ENCODE peak calls at places on chromosomes 2 and 18, in four cellular contexts. B is H7, V is K562, N is hepatocyte. D is an unnamed sample.

GRCh38 chr2:84083984-84084383 is 375.1 kb downstream of the SUCLG1 start:
- DNase-seq in B (no peak), V (no peak), N (no peak), D (no peak)

GRCh38 chr2:151827564-151828142 is 568 bp downstream of the ARL5A start:
- DNase-seq in B (peak; percentile 25), V (no peak), N (peak; percentile 43), D (peak; percentile 15)

GRCh38 chr2:42359304-42359749 is 1.7 kb downstream of the COX7A2L start:
- DNase-seq in B (no peak), V (no peak), N (no peak), D (no peak)

GRCh38 chr18:70973626-70974025 is 684.8 kb downstream of the SOCS6 start:
- DNase-seq in B (no peak), V (no peak), N (no peak), D (no peak)

GRCh38 chr2:176653856-176654443 is 384.7 kb downstream of the MTX2 start:
- DNase-seq in B (peak; percentile 47), V (peak; percentile 46), N (peak; percentile 85), D (peak; percentile 54)

GRCh38 chr18:49846263-49846662 is 32.9 kb upstream of the ACAA2 start:
- DNase-seq in B (peak; percentile 27), V (no peak), N (peak; percentile 47), D (no peak)

GRCh38 chr2:228723599-228723998 is 542.1 kb upstream of the SPHKAP start:
- DNase-seq in B (no peak), V (no peak), N (no peak), D (no peak)

GRCh38 chr18:34531110-34531509 is 179.0 kb upstream of the DTNA start:
- DNase-seq in B (no peak), V (no peak), N (no peak), D (no peak)

GRCh38 chr2:28428486-28428885 is 35.8 kb downstream of the FOSL2 start:
- DNase-seq in B (no peak), V (no peak), N (no peak), D (no peak)

GRCh38 chr2:102489646-102490045 is 16.6 kb downstream of the SLC9A4 start:
- DNase-seq in B (no peak), V (no peak), N (no peak), D (no peak)

GRCh38 chr2:20350105-20350712 is 435 bp downstream of the PUM2 start:
- DNase-seq in B (peak; percentile 91), V (peak; percentile 80), N (peak; percentile 75), D (peak; percentile 44)

GRCh38 chr2:203867561-203868200 is at the start of gene CTLA4:
- DNase-seq in B (no peak), V (no peak), N (no peak), D (no peak)

GRCh38 chr2:165825041-165825440 is 31.0 kb upstream of the GALNT3 start:
- DNase-seq in B (no peak), V (no peak), N (peak; percentile 8), D (no peak)

GRCh38 chr2:130920417-130921030 is 83.8 kb downstream of the ARHGEF4 start:
- DNase-seq in B (peak; percentile 90), V (peak; percentile 75), N (peak; percentile 80), D (peak; percentile 59)

GRCh38 chr2:27263287-27264252 is 723 bp upstream of the SLC30A3 start:
- DNase-seq in B (peak; percentile 84), V (no peak), N (no peak), D (no peak)

GRCh38 chr2:142008135-142008744 is 122.6 kb downstream of the LRP1B start:
- DNase-seq in B (no peak), V (no peak), N (peak; percentile 4), D (no peak)

GRCh38 chr2:3144856-3145255 is 232.8 kb downstream of the EIPR1 start:
- DNase-seq in B (no peak), V (no peak), N (no peak), D (no peak)

GRCh38 chr2:135563793-135564192 is 32.5 kb downstream of the R3HDM1 start:
- DNase-seq in B (no peak), V (no peak), N (no peak), D (no peak)

GRCh38 chr2:70698847-70699246 is 69.2 kb downstream of the ADD2 start:
- DNase-seq in B (no peak), V (no peak), N (no peak), D (no peak)

GRCh38 chr18:58562146-58562998 is 66.5 kb downstream of the ALPK2 start:
- DNase-seq in B (no peak), V (no peak), N (no peak), D (no peak)

GRCh38 chr2:112312821-112313220 is 37.4 kb downstream of the ZC3H6 start:
- DNase-seq in B (no peak), V (no peak), N (no peak), D (no peak)

GRCh38 chr18:995641-996040 is 91.0 kb downstream of the ADCYAP1 start:
- DNase-seq in B (no peak), V (no peak), N (no peak), D (no peak)

GRCh38 chr2:66982766-66983165 is 414.4 kb upstream of the ETAA1 start:
- DNase-seq in B (no peak), V (no peak), N (no peak), D (peak; percentile 1)

GRCh38 chr2:9219027-9219445 is 12.4 kb downstream of the ASAP2 start:
- DNase-seq in B (no peak), V (no peak), N (no peak), D (no peak)

GRCh38 chr2:15936277-15937104 is 3.9 kb upstream of the MYCN start:
- DNase-seq in B (no peak), V (no peak), N (no peak), D (no peak)

GRCh38 chr2:62785216-62785615 is 79.7 kb downstream of the EHBP1 start:
- DNase-seq in B (no peak), V (no peak), N (no peak), D (no peak)

GRCh38 chr2:198097628-198098027 is 293.2 kb downstream of the PLCL1 start:
- DNase-seq in B (no peak), V (no peak), N (no peak), D (no peak)

GRCh38 chr2:38438536-38439225 is 61.6 kb upstream of the ATL2 start:
- DNase-seq in B (peak; percentile 41), V (no peak), N (no peak), D (no peak)

GRCh38 chr2:71831208-71831577 is 316.5 kb downstream of the CYP26B1 start:
- DNase-seq in B (no peak), V (no peak), N (peak; percentile 51), D (no peak)

GRCh38 chr2:71122917-71123316 is 7.1 kb downstream of the MCEE start:
- DNase-seq in B (no peak), V (no peak), N (no peak), D (no peak)

GRCh38 chr2:120134263-120134662 is 88.9 kb downstream of the TMEM185B start:
- DNase-seq in B (peak; percentile 14), V (no peak), N (no peak), D (no peak)

GRCh38 chr2:132582360-132582759 is 87.6 kb downstream of the LYPD1 start:
- DNase-seq in B (no peak), V (no peak), N (no peak), D (no peak)

GRCh38 chr18:55763805-55764204 is 175.8 kb upstream of the TCF4 start:
- DNase-seq in B (no peak), V (no peak), N (no peak), D (no peak)

GRCh38 chr18:61464551-61465102 is 131.4 kb downstream of the CDH20 start:
- DNase-seq in B (no peak), V (no peak), N (no peak), D (no peak)

GRCh38 chr18:33107511-33107910 is 333.0 kb downstream of the CCDC178 start:
- DNase-seq in B (no peak), V (no peak), N (no peak), D (no peak)

GRCh38 chr18:34494359-34494696 is 215.8 kb upstream of the DTNA start:
- DNase-seq in B (no peak), V (no peak), N (no peak), D (no peak)

GRCh38 chr18:26233208-26233607 is 7.0 kb downstream of the TAF4B start:
- DNase-seq in B (no peak), V (no peak), N (no peak), D (no peak)

DNA sequence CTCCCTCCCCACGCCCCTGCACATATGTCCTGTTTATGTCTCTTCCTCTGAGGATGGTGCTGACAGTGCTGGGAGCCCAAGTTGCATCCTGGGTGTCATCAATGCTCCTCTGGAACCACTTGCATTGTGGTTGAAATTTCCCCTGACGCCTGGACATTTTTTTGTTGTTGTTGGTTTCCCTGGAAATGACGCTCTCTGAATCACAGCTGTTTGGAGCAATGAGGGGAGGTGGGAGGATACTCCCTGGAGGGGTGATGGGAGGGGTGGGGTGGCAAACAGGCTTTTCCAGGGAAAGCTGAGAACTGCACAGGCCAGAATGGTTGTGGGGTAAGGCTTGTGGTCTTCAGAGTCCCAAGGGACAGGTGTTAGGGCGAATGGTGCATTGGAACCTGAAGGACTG is 29.6 kb downstream of the CELF4 start:
- DNase-seq in B (no peak), V (no peak), N (no peak), D (no peak)
- H3K4me3 ChIP-seq in B (no peak overlapping the region), V (no peak overlapping the region), N (no peak overlapping the region), D (no peak overlapping the region)

GRCh38 chr2:231605607-231606091 is 13.0 kb downstream of the TEX44 start:
- DNase-seq in B (peak; percentile 43), V (no peak), N (no peak), D (no peak)
- H3K4me3 ChIP-seq in B (no peak overlapping the region), V (no peak overlapping the region), N (no peak overlapping the region), D (no peak overlapping the region)

GRCh38 chr2:44927979-44928659 is 13.4 kb upstream of the SIX3 start:
- DNase-seq in B (peak; percentile 75), V (no peak), N (no peak), D (no peak)

GRCh38 chr2:44929680-44930273 is 11.7 kb upstream of the SIX3 start:
- DNase-seq in B (no peak), V (no peak), N (no peak), D (no peak)

GRCh38 chr2:44926957-44927356 is 14.5 kb upstream of the SIX3 start:
- DNase-seq in B (peak; percentile 65), V (no peak), N (no peak), D (no peak)

GRCh38 chr2:44930274-44930826 is 11.2 kb upstream of the SIX3 start:
- DNase-seq in B (peak; percentile 77), V (no peak), N (no peak), D (no peak)

GRCh38 chr2:44928660-44929471 is 12.6 kb upstream of the SIX3 start:
- DNase-seq in B (peak; percentile 87), V (no peak), N (no peak), D (no peak)
- H3K4me3 ChIP-seq in B (peak overlapping the region; percentile 24), V (no peak overlapping the region), N (no peak overlapping the region), D (no peak overlapping the region)

GRCh38 chr18:13216732-13217465 is 1.7 kb upstream of the LDLRAD4 start:
- DNase-seq in B (peak; percentile 90), V (peak; percentile 37), N (peak; percentile 77), D (peak; percentile 40)
- H3K4me3 ChIP-seq in B (peak overlapping the region; percentile 79), V (no peak overlapping the region), N (peak overlapping the region; percentile 77), D (peak overlapping the region; percentile 91)

GRCh38 chr2:76569819-76570218 is 859.1 kb upstream of the GCFC2 start:
- DNase-seq in B (no peak), V (no peak), N (no peak), D (peak; percentile 10)

GRCh38 chr2:76567478-76567877 is 856.8 kb upstream of the GCFC2 start:
- DNase-seq in B (no peak), V (no peak), N (no peak), D (no peak)

GRCh38 chr2:76572981-76573380 is 862.3 kb upstream of the GCFC2 start:
- DNase-seq in B (no peak), V (no peak), N (no peak), D (no peak)
- H3K4me3 ChIP-seq in B (no peak overlapping the region), V (no peak overlapping the region), N (no peak overlapping the region), D (no peak overlapping the region)